ENCODE peak calls at places on chromosomes 11 and 22, in five cellular contexts. A is heart right ventricle, P is A549, N is sigmoid colon, F is GM23338. R is an unnamed sample.

GRCh38 chr11:8640305-8640932 is 42.0 kb downstream of the TRIM66 start:
- DNase-seq in N (no peak), A (no peak), F (peak; percentile 54), P (no peak), R (no peak)

GRCh38 chr11:12963789-12964536 is 45.2 kb upstream of the RASSF10 start:
- DNase-seq in P (peak; percentile 91), F (peak; percentile 88), A (peak; percentile 70), N (peak; percentile 73), R (peak; percentile 65)

GRCh38 chr11:114259551-114259983 is 36.6 kb upstream of the NNMT start:
- DNase-seq in N (peak; percentile 78), P (no peak), F (no peak), A (no peak), R (no peak)

GRCh38 chr11:118953265-118953664 is 2.8 kb upstream of the UPK2 start:
- DNase-seq in N (no peak), A (no peak), P (no peak), F (peak; percentile 92), R (no peak)

GRCh38 chr11:62974848-62975522 is 9.8 kb downstream of the SLC22A6 start:
- DNase-seq in N (peak; percentile 54), A (peak; percentile 55), P (peak; percentile 54), F (peak; percentile 81), R (no peak)

GRCh38 chr22:19108807-19109197 is 13.4 kb downstream of the DGCR2 start:
- DNase-seq in P (no peak), N (no peak), F (no peak), A (no peak), R (no peak)

GRCh38 chr11:132519226-132519860 is 1013.0 kb downstream of the OPCML start:
- DNase-seq in P (no peak), N (no peak), F (no peak), A (no peak), R (no peak)

GRCh38 chr11:133903875-133904817 is 52.6 kb downstream of the IGSF9B start:
- DNase-seq in A (no peak), N (peak; percentile 53), F (no peak), P (no peak), R (no peak)

GRCh38 chr11:122105009-122105828 is 10.8 kb downstream of the BLID start:
- DNase-seq in N (no peak), A (no peak), F (no peak), P (no peak), R (no peak)
- H3K4me1 ChIP-seq in N (peaks cover 10% of the 10 kb centered on the region), A (peaks cover 37% of the 10 kb centered on the region), F (peaks cover 15% of the 10 kb centered on the region), P (peaks cover 16% of the 10 kb centered on the region), R (no peaks in the 10 kb centered on the region)

GRCh38 chr11:128519353-128519752 is 68.0 kb downstream of the ETS1 start:
- DNase-seq in F (no peak), N (no peak), A (no peak), P (no peak), R (no peak)
- H3K4me1 ChIP-seq in F (peaks cover 77% of the 10 kb centered on the region), N (peaks cover 41% of the 10 kb centered on the region), A (peaks cover 70% of the 10 kb centered on the region), P (peaks cover 69% of the 10 kb centered on the region), R (peaks cover 3% of the 10 kb centered on the region)

GRCh38 chr22:49140921-49141680 is 686.6 kb downstream of the BRD1 start:
- DNase-seq in P (no peak), N (no peak), F (no peak), A (no peak), R (no peak)
- H3K4me1 ChIP-seq in P (no peaks in the 10 kb centered on the region), N (no peaks in the 10 kb centered on the region), F (no peaks in the 10 kb centered on the region), A (no peaks in the 10 kb centered on the region), R (no peaks in the 10 kb centered on the region)

DNA sequence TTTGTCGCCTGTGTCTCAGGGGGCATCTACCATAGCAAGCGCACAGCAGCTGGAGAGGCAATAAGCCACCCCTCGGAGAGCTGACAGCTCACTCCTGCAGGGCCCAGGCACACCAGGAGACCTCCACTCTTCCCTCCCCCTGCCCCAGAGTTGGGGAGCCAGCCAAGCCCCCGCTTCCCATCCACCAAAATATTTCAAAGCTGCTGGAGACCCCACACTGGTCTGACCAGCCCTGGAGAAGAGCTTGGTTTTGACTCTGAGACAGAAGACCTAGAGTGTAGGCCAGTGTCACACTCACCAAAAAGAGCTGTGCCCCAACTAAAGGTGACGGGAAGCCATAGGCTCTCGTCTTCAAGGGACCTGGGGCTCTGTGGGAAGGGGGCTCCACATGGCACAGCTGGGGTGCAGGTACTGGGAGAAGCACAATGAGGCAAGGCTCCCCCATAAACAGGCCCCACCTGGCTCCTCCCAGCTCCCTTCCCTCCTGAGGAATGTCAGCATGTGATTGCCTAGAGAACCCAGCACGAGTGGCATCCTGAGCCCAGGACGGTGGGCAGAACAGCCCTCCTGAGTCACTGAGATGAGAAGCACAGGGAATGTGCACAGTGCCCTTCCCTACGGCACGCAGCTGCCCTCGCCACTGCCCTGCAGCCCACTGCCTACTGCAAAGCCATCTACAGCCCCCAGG is 5.8 kb upstream of the GNAZ start:
- DNase-seq in A (peak; percentile 2), P (no peak), N (peak; percentile 40), F (no peak), R (no peak)
- H3K4me1 ChIP-seq in A (peaks cover 23% of the 10 kb centered on the region), P (peaks cover 2% of the 10 kb centered on the region), N (peaks cover 6% of the 10 kb centered on the region), F (no peaks in the 10 kb centered on the region), R (no peaks in the 10 kb centered on the region)

GRCh38 chr11:1162153-1162497 is 4.4 kb downstream of the MUC5AC start:
- DNase-seq in N (peak; percentile 56), P (no peak), F (no peak), A (no peak), R (no peak)

GRCh38 chr11:1163911-1164735 is 6.4 kb downstream of the MUC5AC start:
- DNase-seq in F (no peak), A (no peak), N (peak; percentile 58), P (no peak), R (no peak)

GRCh38 chr11:1161410-1162152 is 3.8 kb downstream of the MUC5AC start:
- DNase-seq in N (peak; percentile 53), P (no peak), F (no peak), A (no peak), R (no peak)

GRCh38 chr11:1162498-1163311 is 5.0 kb downstream of the MUC5AC start:
- DNase-seq in P (no peak), A (no peak), F (no peak), N (peak; percentile 27), R (no peak)

GRCh38 chr11:1163321-1163910 is 5.7 kb downstream of the MUC5AC start:
- DNase-seq in P (no peak), F (no peak), A (no peak), N (no peak), R (no peak)
- H3K4me1 ChIP-seq in P (peaks cover 4% of the 10 kb centered on the region), F (no peaks in the 10 kb centered on the region), A (no peaks in the 10 kb centered on the region), N (no peaks in the 10 kb centered on the region), R (no peaks in the 10 kb centered on the region)

R was measured in lung.